ENCODE peak calls at places on chromosomes 3 and 15, in five cellular contexts. D is HCT116, P is PC-9, L is PC-3, O is Karpas-422. U is an unnamed sample.

GRCh38 chr3:181709537-181710279 is 2.0 kb upstream of the SOX2 start:
- DNase-seq in D (peak; percentile 29), P (peak; percentile 86), L (peak; percentile 80), O (peak; percentile 85), U (peak; percentile 84)

GRCh38 chr3:51942603-51943450 is 664 bp downstream of the PARP3 start:
- DNase-seq in D (peak; percentile 26), P (peak; percentile 64), L (peak; percentile 70), O (peak; percentile 90), U (peak; percentile 48)

GRCh38 chr3:140358696-140359095 is 319.2 kb upstream of the TRIM42 start:
- DNase-seq in D (no peak), P (no peak), L (no peak), O (no peak), U (no peak)

GRCh38 chr3:8424281-8424680 is 77.3 kb upstream of the LMCD1 start:
- DNase-seq in D (no peak), P (no peak), L (no peak), O (no peak), U (no peak)

GRCh38 chr3:23923786-23924185 is 6.9 kb downstream of the RPL15 start:
- DNase-seq in D (no peak), P (no peak), L (no peak), O (no peak), U (no peak)

GRCh38 chr3:4588410-4588809 is 95.3 kb downstream of the ITPR1 start:
- DNase-seq in D (no peak), P (no peak), L (peak; percentile 51), O (no peak), U (no peak)

GRCh38 chr3:81472600-81473362 is 288.7 kb downstream of the GBE1 start:
- DNase-seq in D (no peak), P (no peak), L (no peak), O (no peak), U (no peak)

GRCh38 chr3:66075281-66075680 is 36.6 kb upstream of the MAGI1 start:
- DNase-seq in D (no peak), P (no peak), L (peak; percentile 72), O (no peak), U (no peak)

GRCh38 chr3:31213869-31214486 is 318.7 kb upstream of the STT3B start:
- DNase-seq in D (no peak), P (no peak), L (peak; percentile 22), O (no peak), U (peak; percentile 79)

GRCh38 chr3:176037636-176038035 is 1159.6 kb downstream of the TBL1XR1 start:
- DNase-seq in D (no peak), P (no peak), L (no peak), O (no peak), U (no peak)

GRCh38 chr15:98154863-98155262 is 194.4 kb downstream of the ARRDC4 start:
- DNase-seq in D (no peak), P (no peak), L (peak; percentile 19), O (no peak), U (no peak)

GRCh38 chr3:192851821-192852352 is 65.8 kb downstream of the MB21D2 start:
- DNase-seq in D (peak; percentile 69), P (peak; percentile 99), L (peak; percentile 99), O (no peak), U (no peak)

GRCh38 chr15:89034305-89034704 is 54.0 kb upstream of the ABHD2 start:
- DNase-seq in D (peak; percentile 29), P (no peak), L (peak; percentile 60), O (peak; percentile 55), U (peak; percentile 10)

GRCh38 chr3:45337839-45338470 is 50.4 kb upstream of the LARS2 start:
- DNase-seq in D (no peak), P (no peak), L (no peak), O (no peak), U (no peak)

GRCh38 chr3:87088984-87089841 is 98.3 kb upstream of the VGLL3 start:
- DNase-seq in D (no peak), P (peak; percentile 52), L (no peak), O (no peak), U (no peak)

GRCh38 chr3:32406481-32407408 is 15.1 kb downstream of the CMTM7 start:
- DNase-seq in D (no peak), P (no peak), L (no peak), O (no peak), U (no peak)

GRCh38 chr3:175258763-175259162 is 399.6 kb downstream of the NAALADL2 start:
- DNase-seq in D (no peak), P (no peak), L (peak; percentile 59), O (no peak), U (no peak)

GRCh38 chr15:85412956-85413854 is 32.8 kb downstream of the AKAP13 start:
- DNase-seq in D (peak; percentile 88), P (peak; percentile 59), L (peak; percentile 94), O (peak; percentile 89), U (peak; percentile 90)

GRCh38 chr3:48151807-48152427 is 36.3 kb downstream of the CDC25A start:
- DNase-seq in D (no peak), P (no peak), L (peak; percentile 13), O (no peak), U (no peak)

GRCh38 chr3:197810901-197811300 is 19.8 kb downstream of the LRCH3 start:
- DNase-seq in D (no peak), P (no peak), L (no peak), O (no peak), U (no peak)

GRCh38 chr3:66577804-66578203 is 77.0 kb upstream of the LRIG1 start:
- DNase-seq in D (no peak), P (no peak), L (no peak), O (peak; percentile 73), U (no peak)

GRCh38 chr3:45524605-45525004 is 69.9 kb upstream of the LIMD1 start:
- DNase-seq in D (no peak), P (no peak), L (no peak), O (no peak), U (no peak)

GRCh38 chr3:62607287-62608029 is 234.1 kb upstream of the FEZF2 start:
- DNase-seq in D (no peak), P (peak; percentile 57), L (peak; percentile 63), O (no peak), U (no peak)

GRCh38 chr3:196414469-196414868 is 17.8 kb downstream of the UBXN7 start:
- DNase-seq in D (no peak), P (no peak), L (peak; percentile 18), O (no peak), U (no peak)

GRCh38 chr3:180278583-180279188 is 241.9 kb upstream of the PEX5L start:
- DNase-seq in D (no peak), P (no peak), L (no peak), O (peak; percentile 68), U (peak; percentile 47)

GRCh38 chr15:74725241-74725774 is at the start of gene CYP1A1:
- DNase-seq in D (no peak), P (peak; percentile 44), L (peak; percentile 39), O (no peak), U (no peak)

GRCh38 chr3:73734376-73734775 is 109.6 kb upstream of the PDZRN3 start:
- DNase-seq in D (no peak), P (no peak), L (no peak), O (no peak), U (no peak)

GRCh38 chr15:43316007-43316968 is 14.1 kb downstream of the LCMT2 start:
- DNase-seq in D (no peak), P (no peak), L (no peak), O (no peak), U (no peak)

GRCh38 chr3:142976621-142977398 is 13.3 kb upstream of the PAQR9 start:
- DNase-seq in D (peak; percentile 61), P (peak; percentile 83), L (peak; percentile 93), O (no peak), U (no peak)

GRCh38 chr3:27290760-27291159 is 78.4 kb downstream of the NEK10 start:
- DNase-seq in D (no peak), P (no peak), L (no peak), O (no peak), U (no peak)

GRCh38 chr3:120743556-120744195 is 1.1 kb downstream of the GTF2E1 start:
- DNase-seq in D (no peak), P (no peak), L (peak; percentile 7), O (no peak), U (no peak)

GRCh38 chr3:123723527-123724168 is 138.8 kb upstream of the HACD2 start:
- DNase-seq in D (peak; percentile 73), P (peak; percentile 56), L (peak; percentile 96), O (peak; percentile 94), U (peak; percentile 81)

GRCh38 chr15:92687183-92687582 is 31.6 kb upstream of the FAM174B start:
- DNase-seq in D (no peak), P (peak; percentile 28), L (peak; percentile 85), O (no peak), U (no peak)

DNA sequence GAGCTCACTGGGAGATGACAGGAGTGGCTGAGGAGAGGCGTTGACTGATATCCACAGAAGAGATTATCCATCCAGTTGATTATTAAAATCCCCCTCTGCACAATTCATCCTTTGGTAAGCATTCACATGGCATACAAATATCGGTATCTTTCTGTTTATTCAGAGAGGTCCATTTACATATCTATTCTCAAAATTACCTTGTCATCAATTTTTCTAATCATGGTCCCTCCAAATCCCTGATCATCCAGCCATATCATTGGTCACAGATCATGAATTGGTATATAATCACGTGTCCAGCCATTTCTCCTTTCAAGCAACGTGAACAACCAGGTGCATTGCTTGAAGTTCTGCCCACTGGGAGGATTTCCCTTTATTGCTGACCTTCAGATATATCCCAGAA is 1321.0 kb downstream of the ROBO2 start:
- DNase-seq in D (no peak), P (no peak), L (no peak), O (no peak), U (no peak)
- H3K9me2 ChIP-seq in D (no peaks in the 10 kb centered on the region), P (no peaks in the 10 kb centered on the region), L (no peaks in the 10 kb centered on the region), O (no peaks in the 10 kb centered on the region), U (no peaks in the 10 kb centered on the region)

GRCh38 chr3:72573051-72573450 is 275.2 kb downstream of the SHQ1 start:
- DNase-seq in D (no peak), P (no peak), L (no peak), O (no peak), U (no peak)
- H2AFZ ChIP-seq in D (no peak overlapping the region), P (no peak overlapping the region), L (no peak overlapping the region), O (no peak overlapping the region), U (no peak overlapping the region)

GRCh38 chr15:58471341-58471740 is 39.5 kb downstream of the LIPC start:
- DNase-seq in D (no peak), P (no peak), L (no peak), O (no peak), U (no peak)
- H3K9me2 ChIP-seq in D (no peaks in the 10 kb centered on the region), P (no peaks in the 10 kb centered on the region), L (no peaks in the 10 kb centered on the region), O (no peaks in the 10 kb centered on the region), U (no peaks in the 10 kb centered on the region)

GRCh38 chr15:90931737-90932659 is at the start of gene HDDC3:
- DNase-seq in D (peak; percentile 87), P (peak; percentile 89), L (peak; percentile 88), O (peak; percentile 96), U (peak; percentile 95)

GRCh38 chr15:90933310-90933709 is 961 bp upstream of the HDDC3 start:
- DNase-seq in D (no peak), P (no peak), L (no peak), O (peak; percentile 56), U (no peak)

GRCh38 chr15:90930861-90931629 is 1.3 kb downstream of the HDDC3 start:
- DNase-seq in D (no peak), P (no peak), L (no peak), O (peak; percentile 69), U (peak; percentile 33)

GRCh38 chr15:90932660-90932991 is 277 bp upstream of the HDDC3 start:
- DNase-seq in D (no peak), P (no peak), L (no peak), O (no peak), U (no peak)

DNA sequence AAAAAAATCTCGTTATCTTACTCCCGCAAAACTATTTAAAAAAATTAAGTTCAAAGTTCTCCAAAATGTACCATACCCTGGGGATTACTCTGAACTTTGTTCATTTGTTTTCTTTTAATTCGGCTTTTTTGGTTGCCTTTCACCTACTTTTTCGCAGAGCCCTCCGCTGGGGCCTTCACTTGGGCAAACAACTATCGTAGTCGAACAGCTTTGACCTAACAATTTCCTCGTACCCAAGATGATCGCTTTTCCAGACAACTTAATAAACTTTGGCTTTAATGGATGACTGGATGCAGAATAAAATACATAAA is 2.7 kb downstream of the HDDC3 start:
- DNase-seq in D (no peak), P (no peak), L (no peak), O (no peak), U (no peak)
- H2AFZ ChIP-seq in D (peak overlapping the region; percentile 29), P (peak overlapping the region; percentile 92), L (peak overlapping the region; percentile 91), O (no peak overlapping the region), U (peak overlapping the region; percentile 81)

U was measured in OCI-LY7.